ENCODE peak calls at places on chromosomes 5 and 9, in ten cellular contexts. One of them, this sample, is unnamed.

GRCh38 chr5:44945743-44946142 is 137.0 kb downstream of the MRPS30 start:
- DNase-seq in endothelial cell: no peak
- DNase-seq in M059J: peak
- DNase-seq in CD8-positive, alpha-beta memory T cell: no peak
- DNase-seq in stimulated activated CD4-positive, alpha-beta T cell treated with anti-CD3 and anti-CD28 coated beads, Interleukin-12 subunit alpha, Interleukin-12 subunit beta, amount 100 ng/mL, for 24 hours: no peak
- DNase-seq in OCI-M1: no peak
- DNase-seq in NCI-H526: no peak
- DNase-seq in heart left ventricle: no peak
- DNase-seq in A172: peak
- DNase-seq in stimulated activated CD8-positive, alpha-beta memory T cell treated with anti-CD3 and anti-CD28 coated beads, Interleukin-7, amount 100 ng/mL, for 1 hour: no peak
- DNase-seq in this sample: no peak

GRCh38 chr9:14907360-14907685 is 2.9 kb downstream of the FREM1 start:
- DNase-seq in endothelial cell: no peak
- DNase-seq in M059J: no peak
- DNase-seq in CD8-positive, alpha-beta memory T cell: no peak
- DNase-seq in stimulated activated CD4-positive, alpha-beta T cell treated with anti-CD3 and anti-CD28 coated beads, Interleukin-12 subunit alpha, Interleukin-12 subunit beta, amount 100 ng/mL, for 24 hours: no peak
- DNase-seq in OCI-M1: no peak
- DNase-seq in NCI-H526: no peak
- DNase-seq in heart left ventricle: no peak
- DNase-seq in A172: no peak
- DNase-seq in stimulated activated CD8-positive, alpha-beta memory T cell treated with anti-CD3 and anti-CD28 coated beads, Interleukin-7, amount 100 ng/mL, for 1 hour: no peak
- DNase-seq in this sample: peak

GRCh38 chr5:36058776-36059175 is 7.9 kb downstream of the UGT3A2 start:
- DNase-seq in endothelial cell: no peak
- DNase-seq in M059J: no peak
- DNase-seq in CD8-positive, alpha-beta memory T cell: no peak
- DNase-seq in stimulated activated CD4-positive, alpha-beta T cell treated with anti-CD3 and anti-CD28 coated beads, Interleukin-12 subunit alpha, Interleukin-12 subunit beta, amount 100 ng/mL, for 24 hours: no peak
- DNase-seq in OCI-M1: no peak
- DNase-seq in NCI-H526: no peak
- DNase-seq in heart left ventricle: no peak
- DNase-seq in A172: no peak
- DNase-seq in stimulated activated CD8-positive, alpha-beta memory T cell treated with anti-CD3 and anti-CD28 coated beads, Interleukin-7, amount 100 ng/mL, for 1 hour: no peak
- DNase-seq in this sample: no peak

GRCh38 chr5:53480474-53481353 is at the start of gene FST:
- DNase-seq in endothelial cell: peak
- DNase-seq in M059J: peak
- DNase-seq in CD8-positive, alpha-beta memory T cell: no peak
- DNase-seq in stimulated activated CD4-positive, alpha-beta T cell treated with anti-CD3 and anti-CD28 coated beads, Interleukin-12 subunit alpha, Interleukin-12 subunit beta, amount 100 ng/mL, for 24 hours: no peak
- DNase-seq in OCI-M1: peak
- DNase-seq in NCI-H526: peak
- DNase-seq in heart left ventricle: peak
- DNase-seq in A172: no peak
- DNase-seq in stimulated activated CD8-positive, alpha-beta memory T cell treated with anti-CD3 and anti-CD28 coated beads, Interleukin-7, amount 100 ng/mL, for 1 hour: no peak
- DNase-seq in this sample: peak

GRCh38 chr5:56377573-56377972 is 144.4 kb upstream of the ANKRD55 start:
- DNase-seq in endothelial cell: no peak
- DNase-seq in M059J: no peak
- DNase-seq in CD8-positive, alpha-beta memory T cell: no peak
- DNase-seq in stimulated activated CD4-positive, alpha-beta T cell treated with anti-CD3 and anti-CD28 coated beads, Interleukin-12 subunit alpha, Interleukin-12 subunit beta, amount 100 ng/mL, for 24 hours: no peak
- DNase-seq in OCI-M1: no peak
- DNase-seq in NCI-H526: no peak
- DNase-seq in heart left ventricle: no peak
- DNase-seq in A172: no peak
- DNase-seq in stimulated activated CD8-positive, alpha-beta memory T cell treated with anti-CD3 and anti-CD28 coated beads, Interleukin-7, amount 100 ng/mL, for 1 hour: no peak
- DNase-seq in this sample: no peak

GRCh38 chr5:90379652-90380051 is 29.9 kb downstream of the CETN3 start:
- DNase-seq in endothelial cell: no peak
- DNase-seq in M059J: no peak
- DNase-seq in CD8-positive, alpha-beta memory T cell: no peak
- DNase-seq in stimulated activated CD4-positive, alpha-beta T cell treated with anti-CD3 and anti-CD28 coated beads, Interleukin-12 subunit alpha, Interleukin-12 subunit beta, amount 100 ng/mL, for 24 hours: no peak
- DNase-seq in OCI-M1: no peak
- DNase-seq in NCI-H526: no peak
- DNase-seq in heart left ventricle: no peak
- DNase-seq in A172: no peak
- DNase-seq in stimulated activated CD8-positive, alpha-beta memory T cell treated with anti-CD3 and anti-CD28 coated beads, Interleukin-7, amount 100 ng/mL, for 1 hour: no peak
- DNase-seq in this sample: no peak

GRCh38 chr9:89408628-89409101 is 89.2 kb downstream of the SEMA4D start:
- DNase-seq in endothelial cell: no peak
- DNase-seq in M059J: peak
- DNase-seq in CD8-positive, alpha-beta memory T cell: peak
- DNase-seq in stimulated activated CD4-positive, alpha-beta T cell treated with anti-CD3 and anti-CD28 coated beads, Interleukin-12 subunit alpha, Interleukin-12 subunit beta, amount 100 ng/mL, for 24 hours: peak
- DNase-seq in OCI-M1: no peak
- DNase-seq in NCI-H526: no peak
- DNase-seq in heart left ventricle: no peak
- DNase-seq in A172: no peak
- DNase-seq in stimulated activated CD8-positive, alpha-beta memory T cell treated with anti-CD3 and anti-CD28 coated beads, Interleukin-7, amount 100 ng/mL, for 1 hour: peak
- DNase-seq in this sample: no peak

GRCh38 chr9:976258-976804 is at the start of gene DMRT3:
- DNase-seq in endothelial cell: peak
- DNase-seq in M059J: no peak
- DNase-seq in CD8-positive, alpha-beta memory T cell: no peak
- DNase-seq in stimulated activated CD4-positive, alpha-beta T cell treated with anti-CD3 and anti-CD28 coated beads, Interleukin-12 subunit alpha, Interleukin-12 subunit beta, amount 100 ng/mL, for 24 hours: no peak
- DNase-seq in OCI-M1: no peak
- DNase-seq in NCI-H526: peak
- DNase-seq in heart left ventricle: no peak
- DNase-seq in A172: no peak
- DNase-seq in stimulated activated CD8-positive, alpha-beta memory T cell treated with anti-CD3 and anti-CD28 coated beads, Interleukin-7, amount 100 ng/mL, for 1 hour: no peak
- DNase-seq in this sample: peak

GRCh38 chr9:133522073-133522910 is 2.5 kb downstream of the MYMK start:
- DNase-seq in endothelial cell: no peak
- DNase-seq in M059J: no peak
- DNase-seq in CD8-positive, alpha-beta memory T cell: no peak
- DNase-seq in stimulated activated CD4-positive, alpha-beta T cell treated with anti-CD3 and anti-CD28 coated beads, Interleukin-12 subunit alpha, Interleukin-12 subunit beta, amount 100 ng/mL, for 24 hours: no peak
- DNase-seq in OCI-M1: no peak
- DNase-seq in NCI-H526: no peak
- DNase-seq in heart left ventricle: peak
- DNase-seq in A172: no peak
- DNase-seq in stimulated activated CD8-positive, alpha-beta memory T cell treated with anti-CD3 and anti-CD28 coated beads, Interleukin-7, amount 100 ng/mL, for 1 hour: no peak
- DNase-seq in this sample: no peak

GRCh38 chr5:132797651-132798050 is 15.5 kb upstream of the SOWAHA start:
- DNase-seq in endothelial cell: no peak
- DNase-seq in M059J: no peak
- DNase-seq in CD8-positive, alpha-beta memory T cell: no peak
- DNase-seq in stimulated activated CD4-positive, alpha-beta T cell treated with anti-CD3 and anti-CD28 coated beads, Interleukin-12 subunit alpha, Interleukin-12 subunit beta, amount 100 ng/mL, for 24 hours: no peak
- DNase-seq in OCI-M1: no peak
- DNase-seq in NCI-H526: no peak
- DNase-seq in heart left ventricle: no peak
- DNase-seq in A172: no peak
- DNase-seq in stimulated activated CD8-positive, alpha-beta memory T cell treated with anti-CD3 and anti-CD28 coated beads, Interleukin-7, amount 100 ng/mL, for 1 hour: no peak
- DNase-seq in this sample: no peak

GRCh38 chr9:137672907-137673791 is 54.3 kb downstream of the EHMT1 start:
- DNase-seq in endothelial cell: no peak
- DNase-seq in M059J: peak
- DNase-seq in CD8-positive, alpha-beta memory T cell: peak
- DNase-seq in stimulated activated CD4-positive, alpha-beta T cell treated with anti-CD3 and anti-CD28 coated beads, Interleukin-12 subunit alpha, Interleukin-12 subunit beta, amount 100 ng/mL, for 24 hours: peak
- DNase-seq in OCI-M1: peak
- DNase-seq in NCI-H526: peak
- DNase-seq in heart left ventricle: peak
- DNase-seq in A172: peak
- DNase-seq in stimulated activated CD8-positive, alpha-beta memory T cell treated with anti-CD3 and anti-CD28 coated beads, Interleukin-7, amount 100 ng/mL, for 1 hour: peak
- DNase-seq in this sample: peak

GRCh38 chr5:65886387-65886786 is 40.0 kb upstream of the ERBIN start:
- DNase-seq in endothelial cell: no peak
- DNase-seq in M059J: no peak
- DNase-seq in CD8-positive, alpha-beta memory T cell: no peak
- DNase-seq in stimulated activated CD4-positive, alpha-beta T cell treated with anti-CD3 and anti-CD28 coated beads, Interleukin-12 subunit alpha, Interleukin-12 subunit beta, amount 100 ng/mL, for 24 hours: no peak
- DNase-seq in OCI-M1: no peak
- DNase-seq in NCI-H526: no peak
- DNase-seq in heart left ventricle: no peak
- DNase-seq in A172: no peak
- DNase-seq in stimulated activated CD8-positive, alpha-beta memory T cell treated with anti-CD3 and anti-CD28 coated beads, Interleukin-7, amount 100 ng/mL, for 1 hour: no peak
- DNase-seq in this sample: no peak

GRCh38 chr9:115551396-115551795 is 433.4 kb upstream of the TNC start:
- DNase-seq in endothelial cell: no peak
- DNase-seq in M059J: no peak
- DNase-seq in CD8-positive, alpha-beta memory T cell: no peak
- DNase-seq in stimulated activated CD4-positive, alpha-beta T cell treated with anti-CD3 and anti-CD28 coated beads, Interleukin-12 subunit alpha, Interleukin-12 subunit beta, amount 100 ng/mL, for 24 hours: no peak
- DNase-seq in OCI-M1: no peak
- DNase-seq in NCI-H526: no peak
- DNase-seq in heart left ventricle: no peak
- DNase-seq in A172: no peak
- DNase-seq in stimulated activated CD8-positive, alpha-beta memory T cell treated with anti-CD3 and anti-CD28 coated beads, Interleukin-7, amount 100 ng/mL, for 1 hour: no peak
- DNase-seq in this sample: no peak

GRCh38 chr5:77390795-77391194 is 101.3 kb downstream of the WDR41 start:
- DNase-seq in endothelial cell: no peak
- DNase-seq in M059J: peak
- DNase-seq in CD8-positive, alpha-beta memory T cell: no peak
- DNase-seq in stimulated activated CD4-positive, alpha-beta T cell treated with anti-CD3 and anti-CD28 coated beads, Interleukin-12 subunit alpha, Interleukin-12 subunit beta, amount 100 ng/mL, for 24 hours: no peak
- DNase-seq in OCI-M1: no peak
- DNase-seq in NCI-H526: no peak
- DNase-seq in heart left ventricle: no peak
- DNase-seq in A172: no peak
- DNase-seq in stimulated activated CD8-positive, alpha-beta memory T cell treated with anti-CD3 and anti-CD28 coated beads, Interleukin-7, amount 100 ng/mL, for 1 hour: no peak
- DNase-seq in this sample: no peak

GRCh38 chr5:4802044-4802443 is 338.1 kb upstream of the ADAMTS16 start:
- DNase-seq in endothelial cell: no peak
- DNase-seq in M059J: peak
- DNase-seq in CD8-positive, alpha-beta memory T cell: no peak
- DNase-seq in stimulated activated CD4-positive, alpha-beta T cell treated with anti-CD3 and anti-CD28 coated beads, Interleukin-12 subunit alpha, Interleukin-12 subunit beta, amount 100 ng/mL, for 24 hours: no peak
- DNase-seq in OCI-M1: no peak
- DNase-seq in NCI-H526: no peak
- DNase-seq in heart left ventricle: no peak
- DNase-seq in A172: peak
- DNase-seq in stimulated activated CD8-positive, alpha-beta memory T cell treated with anti-CD3 and anti-CD28 coated beads, Interleukin-7, amount 100 ng/mL, for 1 hour: no peak
- DNase-seq in this sample: peak

GRCh38 chr5:87116821-87117512 is 150.7 kb upstream of the RASA1 start:
- DNase-seq in endothelial cell: no peak
- DNase-seq in M059J: peak
- DNase-seq in CD8-positive, alpha-beta memory T cell: no peak
- DNase-seq in stimulated activated CD4-positive, alpha-beta T cell treated with anti-CD3 and anti-CD28 coated beads, Interleukin-12 subunit alpha, Interleukin-12 subunit beta, amount 100 ng/mL, for 24 hours: no peak
- DNase-seq in OCI-M1: peak
- DNase-seq in NCI-H526: no peak
- DNase-seq in heart left ventricle: no peak
- DNase-seq in A172: no peak
- DNase-seq in stimulated activated CD8-positive, alpha-beta memory T cell treated with anti-CD3 and anti-CD28 coated beads, Interleukin-7, amount 100 ng/mL, for 1 hour: no peak
- DNase-seq in this sample: no peak

GRCh38 chr5:143279698-143280097 is 123.8 kb downstream of the NR3C1 start:
- DNase-seq in endothelial cell: no peak
- DNase-seq in M059J: peak
- DNase-seq in CD8-positive, alpha-beta memory T cell: no peak
- DNase-seq in stimulated activated CD4-positive, alpha-beta T cell treated with anti-CD3 and anti-CD28 coated beads, Interleukin-12 subunit alpha, Interleukin-12 subunit beta, amount 100 ng/mL, for 24 hours: no peak
- DNase-seq in OCI-M1: no peak
- DNase-seq in NCI-H526: peak
- DNase-seq in heart left ventricle: no peak
- DNase-seq in A172: no peak
- DNase-seq in stimulated activated CD8-positive, alpha-beta memory T cell treated with anti-CD3 and anti-CD28 coated beads, Interleukin-7, amount 100 ng/mL, for 1 hour: no peak
- DNase-seq in this sample: peak

GRCh38 chr5:149586708-149587318 is 5.5 kb downstream of the ARHGEF37 start:
- DNase-seq in endothelial cell: no peak
- DNase-seq in M059J: no peak
- DNase-seq in CD8-positive, alpha-beta memory T cell: no peak
- DNase-seq in stimulated activated CD4-positive, alpha-beta T cell treated with anti-CD3 and anti-CD28 coated beads, Interleukin-12 subunit alpha, Interleukin-12 subunit beta, amount 100 ng/mL, for 24 hours: no peak
- DNase-seq in OCI-M1: no peak
- DNase-seq in NCI-H526: no peak
- DNase-seq in heart left ventricle: no peak
- DNase-seq in A172: no peak
- DNase-seq in stimulated activated CD8-positive, alpha-beta memory T cell treated with anti-CD3 and anti-CD28 coated beads, Interleukin-7, amount 100 ng/mL, for 1 hour: no peak
- DNase-seq in this sample: no peak

GRCh38 chr5:146527785-146528184 is 11.8 kb upstream of the GPR151 start:
- DNase-seq in endothelial cell: no peak
- DNase-seq in M059J: no peak
- DNase-seq in CD8-positive, alpha-beta memory T cell: no peak
- DNase-seq in stimulated activated CD4-positive, alpha-beta T cell treated with anti-CD3 and anti-CD28 coated beads, Interleukin-12 subunit alpha, Interleukin-12 subunit beta, amount 100 ng/mL, for 24 hours: no peak
- DNase-seq in OCI-M1: no peak
- DNase-seq in NCI-H526: no peak
- DNase-seq in heart left ventricle: no peak
- DNase-seq in A172: no peak
- DNase-seq in stimulated activated CD8-positive, alpha-beta memory T cell treated with anti-CD3 and anti-CD28 coated beads, Interleukin-7, amount 100 ng/mL, for 1 hour: no peak
- DNase-seq in this sample: no peak

GRCh38 chr5:43312699-43313034 is 545 bp downstream of the HMGCS1 start:
- DNase-seq in endothelial cell: no peak
- DNase-seq in M059J: no peak
- DNase-seq in CD8-positive, alpha-beta memory T cell: no peak
- DNase-seq in stimulated activated CD4-positive, alpha-beta T cell treated with anti-CD3 and anti-CD28 coated beads, Interleukin-12 subunit alpha, Interleukin-12 subunit beta, amount 100 ng/mL, for 24 hours: no peak
- DNase-seq in OCI-M1: peak
- DNase-seq in NCI-H526: no peak
- DNase-seq in heart left ventricle: no peak
- DNase-seq in A172: peak
- DNase-seq in stimulated activated CD8-positive, alpha-beta memory T cell treated with anti-CD3 and anti-CD28 coated beads, Interleukin-7, amount 100 ng/mL, for 1 hour: no peak
- DNase-seq in this sample: no peak

GRCh38 chr5:6790346-6790865 is 77.2 kb downstream of the TENT4A start:
- DNase-seq in endothelial cell: no peak
- DNase-seq in M059J: no peak
- DNase-seq in CD8-positive, alpha-beta memory T cell: no peak
- DNase-seq in stimulated activated CD4-positive, alpha-beta T cell treated with anti-CD3 and anti-CD28 coated beads, Interleukin-12 subunit alpha, Interleukin-12 subunit beta, amount 100 ng/mL, for 24 hours: no peak
- DNase-seq in OCI-M1: no peak
- DNase-seq in NCI-H526: no peak
- DNase-seq in heart left ventricle: no peak
- DNase-seq in A172: no peak
- DNase-seq in stimulated activated CD8-positive, alpha-beta memory T cell treated with anti-CD3 and anti-CD28 coated beads, Interleukin-7, amount 100 ng/mL, for 1 hour: no peak
- DNase-seq in this sample: no peak

GRCh38 chr5:55236800-55237199 is 3.4 kb upstream of the CCNO start:
- DNase-seq in endothelial cell: no peak
- DNase-seq in M059J: no peak
- DNase-seq in CD8-positive, alpha-beta memory T cell: no peak
- DNase-seq in stimulated activated CD4-positive, alpha-beta T cell treated with anti-CD3 and anti-CD28 coated beads, Interleukin-12 subunit alpha, Interleukin-12 subunit beta, amount 100 ng/mL, for 24 hours: no peak
- DNase-seq in OCI-M1: no peak
- DNase-seq in NCI-H526: no peak
- DNase-seq in heart left ventricle: no peak
- DNase-seq in A172: no peak
- DNase-seq in stimulated activated CD8-positive, alpha-beta memory T cell treated with anti-CD3 and anti-CD28 coated beads, Interleukin-7, amount 100 ng/mL, for 1 hour: no peak
- DNase-seq in this sample: no peak

GRCh38 chr5:30401479-30402058 is 791.9 kb upstream of the CDH6 start:
- DNase-seq in endothelial cell: peak
- DNase-seq in M059J: peak
- DNase-seq in CD8-positive, alpha-beta memory T cell: no peak
- DNase-seq in stimulated activated CD4-positive, alpha-beta T cell treated with anti-CD3 and anti-CD28 coated beads, Interleukin-12 subunit alpha, Interleukin-12 subunit beta, amount 100 ng/mL, for 24 hours: no peak
- DNase-seq in OCI-M1: peak
- DNase-seq in NCI-H526: peak
- DNase-seq in heart left ventricle: peak
- DNase-seq in A172: peak
- DNase-seq in stimulated activated CD8-positive, alpha-beta memory T cell treated with anti-CD3 and anti-CD28 coated beads, Interleukin-7, amount 100 ng/mL, for 1 hour: no peak
- DNase-seq in this sample: no peak

GRCh38 chr5:73218552-73219171 is 45.7 kb downstream of the TMEM174 start:
- DNase-seq in endothelial cell: no peak
- DNase-seq in M059J: peak
- DNase-seq in CD8-positive, alpha-beta memory T cell: no peak
- DNase-seq in stimulated activated CD4-positive, alpha-beta T cell treated with anti-CD3 and anti-CD28 coated beads, Interleukin-12 subunit alpha, Interleukin-12 subunit beta, amount 100 ng/mL, for 24 hours: no peak
- DNase-seq in OCI-M1: peak
- DNase-seq in NCI-H526: peak
- DNase-seq in heart left ventricle: no peak
- DNase-seq in A172: peak
- DNase-seq in stimulated activated CD8-positive, alpha-beta memory T cell treated with anti-CD3 and anti-CD28 coated beads, Interleukin-7, amount 100 ng/mL, for 1 hour: no peak
- DNase-seq in this sample: no peak

GRCh38 chr5:90131734-90132133 is 277.8 kb downstream of the CETN3 start:
- DNase-seq in endothelial cell: no peak
- DNase-seq in M059J: no peak
- DNase-seq in CD8-positive, alpha-beta memory T cell: no peak
- DNase-seq in stimulated activated CD4-positive, alpha-beta T cell treated with anti-CD3 and anti-CD28 coated beads, Interleukin-12 subunit alpha, Interleukin-12 subunit beta, amount 100 ng/mL, for 24 hours: no peak
- DNase-seq in OCI-M1: peak
- DNase-seq in NCI-H526: no peak
- DNase-seq in heart left ventricle: no peak
- DNase-seq in A172: no peak
- DNase-seq in stimulated activated CD8-positive, alpha-beta memory T cell treated with anti-CD3 and anti-CD28 coated beads, Interleukin-7, amount 100 ng/mL, for 1 hour: no peak
- DNase-seq in this sample: no peak

GRCh38 chr9:101254733-101255473 is 129.9 kb downstream of the BAAT start:
- DNase-seq in endothelial cell: no peak
- DNase-seq in M059J: no peak
- DNase-seq in CD8-positive, alpha-beta memory T cell: no peak
- DNase-seq in stimulated activated CD4-positive, alpha-beta T cell treated with anti-CD3 and anti-CD28 coated beads, Interleukin-12 subunit alpha, Interleukin-12 subunit beta, amount 100 ng/mL, for 24 hours: no peak
- DNase-seq in OCI-M1: no peak
- DNase-seq in NCI-H526: peak
- DNase-seq in heart left ventricle: no peak
- DNase-seq in A172: no peak
- DNase-seq in stimulated activated CD8-positive, alpha-beta memory T cell treated with anti-CD3 and anti-CD28 coated beads, Interleukin-7, amount 100 ng/mL, for 1 hour: no peak
- DNase-seq in this sample: no peak

GRCh38 chr5:74056789-74057164 is 430.8 kb downstream of the ARHGEF28 start:
- DNase-seq in endothelial cell: no peak
- DNase-seq in M059J: peak
- DNase-seq in CD8-positive, alpha-beta memory T cell: no peak
- DNase-seq in stimulated activated CD4-positive, alpha-beta T cell treated with anti-CD3 and anti-CD28 coated beads, Interleukin-12 subunit alpha, Interleukin-12 subunit beta, amount 100 ng/mL, for 24 hours: no peak
- DNase-seq in OCI-M1: peak
- DNase-seq in NCI-H526: no peak
- DNase-seq in heart left ventricle: no peak
- DNase-seq in A172: peak
- DNase-seq in stimulated activated CD8-positive, alpha-beta memory T cell treated with anti-CD3 and anti-CD28 coated beads, Interleukin-7, amount 100 ng/mL, for 1 hour: no peak
- DNase-seq in this sample: no peak

GRCh38 chr5:93162201-93162654 is 418.8 kb downstream of the NR2F1-AS1 start:
- DNase-seq in endothelial cell: no peak
- DNase-seq in M059J: peak
- DNase-seq in CD8-positive, alpha-beta memory T cell: no peak
- DNase-seq in stimulated activated CD4-positive, alpha-beta T cell treated with anti-CD3 and anti-CD28 coated beads, Interleukin-12 subunit alpha, Interleukin-12 subunit beta, amount 100 ng/mL, for 24 hours: no peak
- DNase-seq in OCI-M1: no peak
- DNase-seq in NCI-H526: no peak
- DNase-seq in heart left ventricle: no peak
- DNase-seq in A172: peak
- DNase-seq in stimulated activated CD8-positive, alpha-beta memory T cell treated with anti-CD3 and anti-CD28 coated beads, Interleukin-7, amount 100 ng/mL, for 1 hour: no peak
- DNase-seq in this sample: no peak